ENCODE peak calls at places on chromosome 6, in six cellular contexts. W is naive B cell, O is brain microvascular endothelial cell, H is fibroblast of lung, D is PC-3, B is ACHN. S is an unnamed sample.

GRCh38 chr6:93105017-93105416 is 314.3 kb downstream of the EPHA7 start:
- DNase-seq in O (no peak), D (peak), H (peak), W (no peak), B (no peak), S (no peak)

GRCh38 chr6:96907498-96907897 is 9.8 kb upstream of the NDUFAF4 start:
- DNase-seq in O (peak), W (no peak), D (no peak), H (peak), B (no peak), S (no peak)

GRCh38 chr6:38353310-38354032 is 286.3 kb downstream of the BTBD9 start:
- DNase-seq in H (no peak), W (no peak), D (no peak), B (no peak), O (no peak), S (no peak)

GRCh38 chr6:6315660-6316059 is 4.8 kb downstream of the F13A1 start:
- DNase-seq in O (peak), D (peak), B (peak), W (peak), H (peak), S (peak)

GRCh38 chr6:39054577-39055142 is 6.1 kb downstream of the GLP1R start:
- DNase-seq in W (no peak), B (no peak), H (no peak), D (no peak), O (no peak), S (no peak)

GRCh38 chr6:75327807-75328206 is 43.2 kb upstream of the TMEM30A start:
- DNase-seq in D (no peak), H (no peak), B (no peak), W (no peak), O (no peak), S (no peak)

GRCh38 chr6:113969888-113970807 is 800 bp downstream of the HDAC2 start:
- DNase-seq in O (no peak), H (peak), B (peak), D (peak), W (peak), S (peak)

GRCh38 chr6:78561015-78561414 is 306.3 kb upstream of the IRAK1BP1 start:
- DNase-seq in O (peak), B (no peak), H (peak), W (no peak), D (no peak), S (no peak)

S was measured in ecto neural progenitor cell.